ENCODE peak calls at places on chromosomes 7 and 10, in five cellular contexts. U, M, S, E and Z are unnamed samples.
A peak's percentile ranks its signal among the peaks of the same experiment; 100 is the strongest.

GRCh38 chr7:44329888-44330287 is 4.5 kb upstream of the CAMK2B start:
- DNase-seq in U (no peak), M (no peak), S (no peak), E (no peak), Z (no peak)

GRCh38 chr7:144836545-144836842 is 641 bp upstream of the TPK1 start:
- DNase-seq in U (no peak), M (no peak), S (no peak), E (no peak), Z (no peak)

GRCh38 chr10:48459270-48460147 is 145.4 kb downstream of the ARHGAP22 start:
- DNase-seq in U (no peak), M (no peak), S (no peak), E (no peak), Z (no peak)

GRCh38 chr10:47104101-47104707 is 193.0 kb downstream of the PTPN20 start:
- DNase-seq in U (peak; percentile 4), M (no peak), S (no peak), E (no peak), Z (no peak)

GRCh38 chr10:110625356-110625894 is 18.7 kb upstream of the RBM20 start:
- DNase-seq in U (no peak), M (no peak), S (no peak), E (no peak), Z (no peak)

GRCh38 chr7:129990403-129991192 is 37.8 kb upstream of the UBE2H start:
- DNase-seq in U (peak; percentile 18), M (no peak), S (no peak), E (no peak), Z (no peak)

GRCh38 chr10:84427903-84428650 is 99.7 kb downstream of the CCSER2 start:
- DNase-seq in U (no peak), M (no peak), S (no peak), E (no peak), Z (no peak)

GRCh38 chr10:60427709-60428386 is 38.2 kb upstream of the ANK3 start:
- DNase-seq in U (no peak), M (no peak), S (no peak), E (no peak), Z (no peak)

GRCh38 chr10:63240807-63241206 is 107.7 kb downstream of the NRBF2 start:
- DNase-seq in U (peak; percentile 28), M (no peak), S (no peak), E (no peak), Z (no peak)

GRCh38 chr7:100612730-100613446 is 548 bp downstream of the MOSPD3 start:
- DNase-seq in U (no peak), M (no peak), S (no peak), E (no peak), Z (no peak)

GRCh38 chr10:112278871-112279270 is 4.3 kb upstream of the TECTB start:
- DNase-seq in U (no peak), M (no peak), S (no peak), E (no peak), Z (no peak)

GRCh38 chr10:42646692-42647640 is 8.6 kb upstream of the ZNF33B start:
- DNase-seq in U (no peak), M (no peak), S (no peak), E (no peak), Z (peak; percentile 75)

GRCh38 chr7:151735186-151735853 is 141.6 kb downstream of the PRKAG2 start:
- DNase-seq in U (no peak), M (no peak), S (no peak), E (no peak), Z (no peak)

GRCh38 chr10:113557389-113558321 is 4.8 kb downstream of the HABP2 start:
- DNase-seq in U (no peak), M (no peak), S (no peak), E (no peak), Z (peak; percentile 42)

GRCh38 chr10:7797582-7797981 is 9.6 kb downstream of the ATP5F1C start:
- DNase-seq in U (peak; percentile 88), M (peak; percentile 75), S (no peak), E (no peak), Z (no peak)

GRCh38 chr7:140019606-140020005 is 43.1 kb downstream of the PARP12 start:
- DNase-seq in U (no peak), M (no peak), S (no peak), E (no peak), Z (no peak)